ENCODE peak calls at places on chromosomes 1 and 21, in four cellular contexts. One of them, this sample, is unnamed. For H3K4me1, the result is how much of the 10 kb centered on the place peaks cover.

GRCh38 chr1:226204198-226204597 is 17.7 kb upstream of the ACBD3 start:
- DNase-seq in body of pancreas: no peak
- DNase-seq in esophagus squamous epithelium: no peak
- DNase-seq in HCT116: no peak
- DNase-seq in this sample: no peak

GRCh38 chr21:38950388-38951094 is 144.8 kb downstream of the ETS2 start:
- DNase-seq in body of pancreas: no peak
- DNase-seq in esophagus squamous epithelium: no peak
- DNase-seq in HCT116: no peak
- DNase-seq in this sample: no peak

GRCh38 chr1:247639381-247639981 is 34.1 kb downstream of the OR2G3 start:
- DNase-seq in body of pancreas: peak
- DNase-seq in esophagus squamous epithelium: no peak
- DNase-seq in HCT116: no peak
- DNase-seq in this sample: peak

GRCh38 chr1:116044071-116044470 is 67.1 kb upstream of the MAB21L3 start:
- DNase-seq in body of pancreas: no peak
- DNase-seq in esophagus squamous epithelium: no peak
- DNase-seq in HCT116: no peak
- DNase-seq in this sample: no peak

GRCh38 chr21:27248791-27249190 is 281.9 kb upstream of the ADAMTS5 start:
- DNase-seq in body of pancreas: no peak
- DNase-seq in esophagus squamous epithelium: no peak
- DNase-seq in HCT116: no peak
- DNase-seq in this sample: no peak

GRCh38 chr1:26743426-26744059 is 44.2 kb upstream of the PIGV start:
- DNase-seq in body of pancreas: no peak
- DNase-seq in esophagus squamous epithelium: no peak
- DNase-seq in HCT116: no peak
- DNase-seq in this sample: no peak

GRCh38 chr1:209403921-209404320 is 179.6 kb upstream of the CAMK1G start:
- DNase-seq in body of pancreas: no peak
- DNase-seq in esophagus squamous epithelium: no peak
- DNase-seq in HCT116: peak
- DNase-seq in this sample: no peak

GRCh38 chr1:220690140-220691038 is at the start of gene C1orf115:
- DNase-seq in body of pancreas: peak
- DNase-seq in esophagus squamous epithelium: no peak
- DNase-seq in HCT116: peak
- DNase-seq in this sample: peak

GRCh38 chr1:32992489-32993214 is 28.0 kb upstream of the RNF19B start:
- DNase-seq in body of pancreas: peak
- DNase-seq in esophagus squamous epithelium: peak
- DNase-seq in HCT116: peak
- DNase-seq in this sample: peak

GRCh38 chr21:16969636-16970035 is 543.2 kb upstream of the CXADR start:
- DNase-seq in body of pancreas: no peak
- DNase-seq in esophagus squamous epithelium: no peak
- DNase-seq in HCT116: no peak
- DNase-seq in this sample: no peak
- H3K4me1 ChIP-seq in body of pancreas: under half
- H3K4me1 ChIP-seq in esophagus squamous epithelium: under half
- H3K4me1 ChIP-seq in HCT116: under half
- H3K4me1 ChIP-seq in this sample: under half

GRCh38 chr1:156120318-156120717 is 5.8 kb downstream of the LMNA start:
- DNase-seq in body of pancreas: no peak
- DNase-seq in esophagus squamous epithelium: no peak
- DNase-seq in HCT116: no peak
- DNase-seq in this sample: no peak

GRCh38 chr1:156117414-156118174 is 3.1 kb downstream of the LMNA start:
- DNase-seq in body of pancreas: no peak
- DNase-seq in esophagus squamous epithelium: no peak
- DNase-seq in HCT116: no peak
- DNase-seq in this sample: no peak

GRCh38 chr1:156115514-156116374 is 1.2 kb downstream of the LMNA start:
- DNase-seq in body of pancreas: peak
- DNase-seq in esophagus squamous epithelium: no peak
- DNase-seq in HCT116: no peak
- DNase-seq in this sample: peak

GRCh38 chr1:156119503-156120209 is 5.1 kb downstream of the LMNA start:
- DNase-seq in body of pancreas: peak
- DNase-seq in esophagus squamous epithelium: no peak
- DNase-seq in HCT116: no peak
- DNase-seq in this sample: no peak

DNA sequence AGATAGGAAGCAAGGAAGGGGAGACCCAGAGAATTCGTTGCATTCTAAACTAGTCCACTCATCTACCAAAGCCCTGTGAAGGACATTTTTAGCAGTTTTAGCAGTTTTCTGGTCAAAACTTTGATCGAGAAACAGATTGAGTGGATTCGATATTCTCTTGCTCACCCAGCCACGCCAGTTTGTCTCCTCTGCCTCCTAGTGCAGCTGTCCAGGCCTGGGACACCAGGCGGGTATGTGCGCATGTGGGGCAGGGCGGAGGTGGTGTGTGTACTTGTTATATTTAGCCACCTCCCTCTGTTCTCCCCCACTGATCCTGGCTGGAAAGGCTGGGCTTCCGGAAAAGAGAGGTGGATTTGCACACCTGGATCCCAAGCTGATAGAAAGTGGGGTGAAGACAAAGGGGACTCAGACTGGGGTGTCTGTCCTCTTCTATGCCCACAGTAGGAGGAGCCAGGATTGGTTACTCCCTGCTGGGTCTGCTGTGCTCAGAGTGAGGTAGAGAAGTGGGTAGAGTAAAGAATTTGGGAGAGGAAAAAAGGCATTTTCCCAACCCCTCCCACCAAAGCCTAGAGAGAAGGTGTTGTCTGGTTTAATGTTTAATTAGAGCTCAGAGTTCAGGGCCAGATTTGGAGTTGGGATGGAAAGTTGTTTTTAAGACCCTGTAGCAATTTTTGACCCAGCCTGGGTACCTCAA is 3.8 kb downstream of the LMNA start:
- DNase-seq in body of pancreas: peak
- DNase-seq in esophagus squamous epithelium: no peak
- DNase-seq in HCT116: no peak
- DNase-seq in this sample: peak
- TF ChIP-seq POLR2A in body of pancreas: peak
- TF ChIP-seq POLR2A in esophagus squamous epithelium: no peak
- TF ChIP-seq POLR2A in HCT116: no peak
- TF ChIP-seq POLR2A in this sample: peak

DNA sequence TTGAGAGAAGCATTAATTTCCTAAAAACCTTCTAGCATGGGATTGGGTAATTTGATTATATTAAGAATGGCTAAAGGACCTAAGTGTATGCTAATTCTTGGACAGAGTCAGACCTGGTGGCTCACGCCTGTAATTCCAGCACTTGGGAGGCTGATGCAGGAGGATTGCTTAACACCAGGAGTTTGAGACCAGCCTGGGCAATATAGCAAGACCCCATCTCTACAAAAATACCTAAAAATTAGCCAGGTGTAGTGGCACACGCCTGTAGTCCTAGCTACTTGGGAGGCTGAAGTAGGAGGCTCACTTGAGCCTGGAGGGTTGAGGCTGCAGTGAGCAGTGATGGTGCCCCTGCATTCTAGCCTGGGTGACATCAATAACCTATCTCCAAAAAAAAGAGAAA is 45.9 kb upstream of the BMP8A start:
- DNase-seq in body of pancreas: no peak
- DNase-seq in esophagus squamous epithelium: no peak
- DNase-seq in HCT116: no peak
- DNase-seq in this sample: no peak
- H3K4me1 ChIP-seq in body of pancreas: under half
- H3K4me1 ChIP-seq in esophagus squamous epithelium: under half
- H3K4me1 ChIP-seq in HCT116: under half
- H3K4me1 ChIP-seq in this sample: under half

GRCh38 chr1:207079706-207080246 is 8.9 kb upstream of the C4BPB start:
- DNase-seq in body of pancreas: no peak
- DNase-seq in esophagus squamous epithelium: no peak
- DNase-seq in HCT116: no peak
- DNase-seq in this sample: no peak

GRCh38 chr1:207077470-207078377 is 10.9 kb upstream of the C4BPB start:
- DNase-seq in body of pancreas: peak
- DNase-seq in esophagus squamous epithelium: no peak
- DNase-seq in HCT116: peak
- DNase-seq in this sample: no peak

GRCh38 chr1:207077012-207077411 is 11.6 kb upstream of the C4BPB start:
- DNase-seq in body of pancreas: no peak
- DNase-seq in esophagus squamous epithelium: no peak
- DNase-seq in HCT116: no peak
- DNase-seq in this sample: no peak

GRCh38 chr1:207076181-207076949 is 12.3 kb upstream of the C4BPB start:
- DNase-seq in body of pancreas: no peak
- DNase-seq in esophagus squamous epithelium: no peak
- DNase-seq in HCT116: no peak
- DNase-seq in this sample: no peak

DNA sequence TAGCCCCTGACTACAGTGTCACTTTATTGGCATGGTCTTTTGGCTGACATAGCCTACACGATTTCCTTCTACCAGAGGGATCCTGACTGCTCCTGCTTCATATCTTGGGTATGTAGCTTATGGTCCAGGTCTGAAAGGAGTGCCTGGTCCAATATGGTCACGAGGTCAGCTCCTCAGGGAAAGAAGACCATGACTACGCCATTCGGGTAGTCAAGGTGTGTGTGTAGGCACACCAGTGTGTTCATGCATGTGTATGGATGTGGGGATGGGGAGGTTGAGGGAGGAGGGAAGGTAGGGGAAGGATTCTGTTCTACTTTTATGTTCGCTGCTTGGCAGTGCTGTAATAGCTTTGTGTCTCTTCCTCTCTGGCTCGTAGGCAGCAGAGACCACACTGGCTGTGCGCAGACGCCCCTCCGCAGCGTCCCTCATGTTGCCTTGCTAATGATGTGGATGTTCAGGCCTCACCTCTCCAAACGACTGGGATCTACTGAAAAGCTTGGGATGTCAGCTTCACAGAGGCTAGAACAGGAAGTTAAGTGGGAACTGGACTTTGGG is 10.0 kb upstream of the C4BPB start:
- DNase-seq in body of pancreas: no peak
- DNase-seq in esophagus squamous epithelium: no peak
- DNase-seq in HCT116: no peak
- DNase-seq in this sample: no peak
- TF ChIP-seq POLR2A in body of pancreas: no peak
- TF ChIP-seq POLR2A in esophagus squamous epithelium: no peak
- TF ChIP-seq POLR2A in HCT116: no peak
- TF ChIP-seq POLR2A in this sample: no peak

GRCh38 chr1:3065396-3065795 is 3.6 kb upstream of the PRDM16 start:
- DNase-seq in body of pancreas: no peak
- DNase-seq in esophagus squamous epithelium: no peak
- DNase-seq in HCT116: no peak
- DNase-seq in this sample: no peak

GRCh38 chr1:3064901-3065300 is 4.1 kb upstream of the PRDM16 start:
- DNase-seq in body of pancreas: no peak
- DNase-seq in esophagus squamous epithelium: no peak
- DNase-seq in HCT116: no peak
- DNase-seq in this sample: no peak

GRCh38 chr1:3066250-3066711 is 2.7 kb upstream of the PRDM16 start:
- DNase-seq in body of pancreas: peak
- DNase-seq in esophagus squamous epithelium: no peak
- DNase-seq in HCT116: no peak
- DNase-seq in this sample: no peak

GRCh38 chr1:3066826-3067225 is 2.2 kb upstream of the PRDM16 start:
- DNase-seq in body of pancreas: peak
- DNase-seq in esophagus squamous epithelium: no peak
- DNase-seq in HCT116: no peak
- DNase-seq in this sample: no peak

DNA sequence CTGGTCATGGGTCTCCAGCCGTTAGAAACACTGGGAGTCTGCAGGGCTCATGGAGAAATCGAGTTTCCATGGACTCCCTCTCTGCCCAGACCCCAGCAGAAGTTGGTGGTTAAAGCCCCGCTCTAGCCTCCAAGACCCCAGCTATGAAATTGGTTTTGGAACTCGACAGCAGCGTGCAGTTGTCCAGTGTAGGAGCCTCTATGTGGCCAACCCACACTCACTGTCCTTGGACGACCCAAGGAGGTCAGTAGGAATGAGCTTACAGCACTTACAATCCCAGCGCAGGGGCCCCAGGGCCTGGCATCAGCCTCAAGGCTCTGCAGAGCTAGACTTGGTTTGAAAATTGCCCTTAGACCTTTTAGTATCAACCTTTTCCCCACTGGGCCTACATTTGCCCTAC is 3.2 kb upstream of the PRDM16 start:
- DNase-seq in body of pancreas: no peak
- DNase-seq in esophagus squamous epithelium: no peak
- DNase-seq in HCT116: no peak
- DNase-seq in this sample: peak
- H3K4me1 ChIP-seq in body of pancreas: under half
- H3K4me1 ChIP-seq in esophagus squamous epithelium: half or more
- H3K4me1 ChIP-seq in HCT116: under half
- H3K4me1 ChIP-seq in this sample: under half

GRCh38 chr21:41012425-41012824 is 155.5 kb upstream of the BACE2 start:
- DNase-seq in body of pancreas: no peak
- DNase-seq in esophagus squamous epithelium: no peak
- DNase-seq in HCT116: no peak
- DNase-seq in this sample: no peak
- TF ChIP-seq POLR2A in body of pancreas: no peak
- TF ChIP-seq POLR2A in esophagus squamous epithelium: no peak
- TF ChIP-seq POLR2A in HCT116: no peak
- TF ChIP-seq POLR2A in this sample: no peak

GRCh38 chr21:15444118-15444960 is 285.4 kb upstream of the USP25 start:
- DNase-seq in body of pancreas: no peak
- DNase-seq in esophagus squamous epithelium: no peak
- DNase-seq in HCT116: no peak
- DNase-seq in this sample: no peak
- H3K4me1 ChIP-seq in body of pancreas: under half
- H3K4me1 ChIP-seq in esophagus squamous epithelium: under half
- H3K4me1 ChIP-seq in HCT116: under half
- H3K4me1 ChIP-seq in this sample: under half

DNA sequence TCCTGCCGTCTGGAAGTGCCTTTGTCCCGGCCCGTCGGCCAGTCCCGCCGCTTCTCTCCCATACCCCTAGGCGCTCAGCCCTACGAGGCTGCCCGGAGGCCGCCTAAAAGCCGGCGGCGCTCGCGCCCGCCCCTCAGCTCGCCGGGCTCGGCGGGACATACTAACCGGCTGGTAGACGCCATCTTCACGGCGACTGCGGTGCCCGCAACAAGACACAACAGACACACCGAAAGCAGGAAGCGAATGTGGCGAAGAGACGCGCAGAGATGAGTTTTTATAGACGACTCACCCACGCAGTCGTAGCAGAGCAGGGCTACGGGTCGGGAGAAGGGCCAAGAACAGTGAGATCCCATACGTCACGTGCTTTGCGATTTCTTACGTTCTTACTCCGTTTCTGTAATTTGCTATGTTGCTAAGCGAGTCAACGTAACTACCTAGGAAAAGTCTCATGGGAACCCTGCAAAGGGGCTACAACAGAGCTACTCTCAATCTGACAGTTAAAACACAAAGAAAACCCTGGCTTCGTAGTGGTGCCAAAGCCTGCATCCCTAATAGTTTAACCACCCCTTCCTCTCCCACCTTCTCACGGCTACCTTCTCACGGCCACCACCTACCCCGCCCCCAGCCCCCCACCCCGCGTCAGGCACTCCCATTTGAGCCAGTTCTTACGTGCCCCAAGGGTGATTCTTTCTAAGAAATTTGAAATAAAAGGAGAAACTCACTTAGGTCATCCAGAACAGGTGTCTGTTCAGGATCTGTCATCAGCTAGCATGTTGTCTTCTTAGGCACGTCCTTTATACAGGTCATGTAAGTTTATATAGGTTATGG is at the start of gene GTF2B:
- DNase-seq in body of pancreas: peak
- DNase-seq in esophagus squamous epithelium: peak
- DNase-seq in HCT116: peak
- DNase-seq in this sample: peak
- TF ChIP-seq POLR2A in body of pancreas: peak
- TF ChIP-seq POLR2A in esophagus squamous epithelium: no peak
- TF ChIP-seq POLR2A in HCT116: peak
- TF ChIP-seq POLR2A in this sample: peak